ENCODE peak calls at places on chromosomes 6 and 20, in four cellular contexts. O, B, F and R are unnamed samples.

GRCh38 chr20:8331740-8332412 is 199.8 kb downstream of the PLCB1 start:
- DNase-seq in O (no peak), F (no peak), B (no peak), R (no peak)

GRCh38 chr6:139153876-139154275 is 19.0 kb downstream of the HECA start:
- DNase-seq in O (no peak), F (no peak), B (no peak), R (no peak)

GRCh38 chr6:12570461-12571030 is 146.0 kb upstream of the PHACTR1 start:
- DNase-seq in F (no peak), B (peak; percentile 59), O (no peak), R (no peak)

GRCh38 chr6:151482290-151482689 is 11.5 kb upstream of the CCDC170 start:
- DNase-seq in B (peak; percentile 73), O (no peak), F (no peak), R (no peak)

GRCh38 chr6:37047933-37048850 is 42.7 kb downstream of the FGD2 start:
- DNase-seq in F (no peak), B (no peak), O (no peak), R (no peak)

GRCh38 chr6:7820288-7820835 is 90.2 kb downstream of the TXNDC5 start:
- DNase-seq in O (no peak), B (no peak), F (no peak), R (no peak)

GRCh38 chr6:159790947-159791598 is 806 bp downstream of the MRPL18 start:
- DNase-seq in F (no peak), O (no peak), B (no peak), R (no peak)

GRCh38 chr20:57093766-57094165 is 172.7 kb downstream of the BMP7 start:
- DNase-seq in F (no peak), O (no peak), B (no peak), R (no peak)

GRCh38 chr6:149032599-149033405 is 284.7 kb upstream of the TAB2 start:
- DNase-seq in O (peak; percentile 83), F (peak; percentile 26), B (no peak), R (no peak)

GRCh38 chr20:25301357-25301920 is 53.6 kb downstream of the PYGB start:
- DNase-seq in O (no peak), B (no peak), F (no peak), R (no peak)

GRCh38 chr6:129853996-129854711 is 7.0 kb downstream of the TMEM244 start:
- DNase-seq in F (no peak), O (no peak), B (peak; percentile 60), R (no peak)

GRCh38 chr6:129857838-129858237 is 3.3 kb downstream of the TMEM244 start:
- DNase-seq in F (no peak), O (no peak), B (no peak), R (no peak)

GRCh38 chr6:129860901-129861665 is at the start of gene TMEM244:
- DNase-seq in F (no peak), O (no peak), B (no peak), R (no peak)

GRCh38 chr6:129863664-129864063 is 2.5 kb upstream of the TMEM244 start:
- DNase-seq in B (no peak), F (no peak), O (no peak), R (no peak)

GRCh38 chr6:129859524-129859923 is 1.6 kb downstream of the TMEM244 start:
- DNase-seq in O (no peak), F (no peak), B (no peak), R (no peak)
- TF ChIP-seq MAX in O (no peak), F (no peak), B (no peak), R (no peak)

GRCh38 chr6:144141470-144141869 is 8.8 kb upstream of the STX11 start:
- DNase-seq in B (no peak), F (no peak), O (no peak), R (no peak)
- TF ChIP-seq MAX in B (no peak), F (no peak), O (no peak), R (no peak)

GRCh38 chr6:14734416-14735340 is 511.2 kb upstream of the JARID2 start:
- DNase-seq in F (no peak), B (no peak), O (peak; percentile 18), R (no peak)
- TF ChIP-seq MAX in F (no peak), B (no peak), O (no peak), R (no peak)

GRCh38 chr6:13667655-13668054 is 44.0 kb downstream of the RANBP9 start:
- DNase-seq in F (no peak), B (no peak), O (no peak), R (no peak)

GRCh38 chr6:13668291-13668928 is 43.2 kb downstream of the RANBP9 start:
- DNase-seq in B (no peak), O (peak; percentile 9), F (no peak), R (no peak)

GRCh38 chr6:13663986-13664385 is 47.6 kb downstream of the RANBP9 start:
- DNase-seq in F (no peak), O (no peak), B (no peak), R (no peak)

GRCh38 chr6:13664703-13665352 is 46.8 kb downstream of the RANBP9 start:
- DNase-seq in F (no peak), O (no peak), B (no peak), R (no peak)

DNA sequence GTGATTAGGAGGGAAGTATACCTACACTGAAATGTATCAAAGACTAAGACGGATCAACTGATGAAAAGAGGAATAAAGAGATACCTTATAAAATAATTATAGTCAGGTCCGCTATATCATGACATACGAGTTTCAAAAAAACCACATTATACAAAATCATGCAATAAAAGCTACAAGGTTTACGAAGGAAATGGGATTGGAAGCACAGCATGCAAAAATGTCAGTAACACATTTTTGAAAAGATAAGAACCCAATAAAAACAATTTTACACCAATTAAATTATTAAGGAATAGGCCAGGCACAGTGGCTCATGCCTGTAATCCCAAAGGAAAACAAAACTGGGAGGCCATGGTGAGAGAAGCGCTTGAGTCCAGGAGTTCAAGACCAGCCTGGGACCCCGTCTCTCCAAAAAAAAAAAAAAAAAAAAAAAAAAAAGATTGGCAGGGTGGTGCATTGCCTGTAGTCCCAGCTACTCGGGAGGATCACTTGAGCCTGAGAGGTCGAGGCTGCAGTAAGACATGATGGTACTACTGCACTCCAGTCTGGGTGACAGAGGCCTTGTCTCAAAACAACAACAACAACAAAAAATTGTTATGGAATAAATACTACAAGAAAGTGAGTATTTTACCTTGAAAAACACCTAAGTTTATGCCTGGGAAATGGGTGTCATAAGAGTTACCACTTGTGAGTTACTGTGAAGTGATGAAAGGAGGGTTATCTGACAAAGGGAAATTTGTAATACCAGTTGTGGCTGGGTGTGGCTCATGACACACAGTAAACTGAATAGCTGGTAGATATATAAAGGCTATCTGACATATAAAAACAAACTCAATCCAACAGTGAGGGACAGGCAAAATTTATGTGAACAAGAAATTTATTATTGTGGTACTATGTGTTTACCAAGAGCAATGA is 45.2 kb downstream of the RANBP9 start:
- DNase-seq in B (no peak), O (no peak), F (no peak), R (no peak)
- TF ChIP-seq MAX in B (no peak), O (no peak), F (no peak), R (no peak)

GRCh38 chr6:132524639-132525038 is 11.7 kb upstream of the STX7 start:
- DNase-seq in O (no peak), F (no peak), B (no peak), R (no peak)
- TF ChIP-seq MAX in O (no peak), F (no peak), B (no peak), R (no peak)

GRCh38 chr6:104574135-104574750 is 285.5 kb downstream of the HACE1 start:
- DNase-seq in F (no peak), B (no peak), O (no peak), R (no peak)
- TF ChIP-seq MAX in F (no peak), B (no peak), O (no peak), R (no peak)

GRCh38 chr20:50724851-50725721 is 6.3 kb upstream of the PARD6B start:
- DNase-seq in F (peak; percentile 47), B (no peak), O (peak; percentile 86), R (peak; percentile 25)

GRCh38 chr20:50725722-50726000 is 5.7 kb upstream of the PARD6B start:
- DNase-seq in F (no peak), B (no peak), O (no peak), R (no peak)

GRCh38 chr20:50722466-50723155 is 8.8 kb upstream of the PARD6B start:
- DNase-seq in B (no peak), F (no peak), O (no peak), R (no peak)

GRCh38 chr20:50723672-50724071 is 7.7 kb upstream of the PARD6B start:
- DNase-seq in F (no peak), B (no peak), O (no peak), R (no peak)

GRCh38 chr20:50724112-50724724 is 7.2 kb upstream of the PARD6B start:
- DNase-seq in F (no peak), B (no peak), O (no peak), R (no peak)
- TF ChIP-seq MAX in F (no peak), B (no peak), O (no peak), R (no peak)

GRCh38 chr6:31113861-31114539 is 600 bp upstream of the PSORS1C1 start:
- DNase-seq in O (no peak), F (no peak), B (no peak), R (no peak)
- TF ChIP-seq MAX in O (no peak), F (no peak), B (no peak), R (no peak)

GRCh38 chr20:19658137-19658536 is 99.9 kb upstream of the RIN2 start:
- DNase-seq in O (no peak), F (no peak), B (no peak), R (no peak)
- TF ChIP-seq MAX in O (no peak), F (no peak), B (no peak), R (no peak)

DNA sequence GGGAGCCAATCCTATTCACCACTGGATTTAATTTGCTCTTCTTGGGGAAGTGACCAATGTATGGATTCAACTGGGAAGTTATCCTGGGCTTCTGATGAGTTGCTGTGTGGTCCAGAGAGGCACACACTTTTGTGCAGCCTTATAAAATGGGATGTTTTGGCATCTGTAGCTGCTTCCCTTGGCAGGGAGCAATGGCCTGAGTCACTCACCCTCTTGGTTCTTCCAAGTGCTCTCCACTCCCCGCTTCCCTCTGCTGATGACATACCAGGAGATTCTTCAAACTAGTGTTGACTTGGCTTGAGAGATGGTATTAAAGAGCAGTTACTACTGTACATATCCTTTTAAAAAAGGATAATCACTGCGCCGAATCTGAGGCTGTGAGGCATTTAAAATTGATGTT is 105.8 kb downstream of the JARID2 start:
- DNase-seq in O (peak; percentile 15), F (no peak), B (peak; percentile 17), R (no peak)
- TF ChIP-seq MAX in O (no peak), F (no peak), B (no peak), R (no peak)